ENCODE peak calls at places on chromosomes 16 and 17, in ten cellular contexts. A is heart right ventricle, Y is neuronal stem cell, W is heart left ventricle, F is Panc1, S is MM.1S, O is mammary epithelial cell, C is uterus, U is mesendoderm, J is tibial artery. N is an unnamed sample.

GRCh38 chr16:86306811-86307517 is 203.4 kb upstream of the FOXF1 start:
- DNase-seq in A (no peak), Y (no peak), W (no peak), F (no peak), S (no peak), O (peak; percentile 56), C (no peak), U (no peak), J (no peak), N (no peak)

GRCh38 chr17:28533091-28533670 is 19.2 kb downstream of the UNC119 start:
- DNase-seq in A (no peak), Y (no peak), W (no peak), F (no peak), S (no peak), O (peak; percentile 50), C (no peak), U (no peak), J (no peak), N (no peak)

GRCh38 chr17:68326681-68327080 is 35.4 kb downstream of the ARSG start:
- DNase-seq in A (no peak), Y (no peak), W (no peak), F (no peak), S (no peak), O (peak; percentile 42), C (no peak), U (no peak), J (no peak), N (no peak)

GRCh38 chr17:35727635-35728034 is 3.8 kb upstream of the RASL10B start:
- DNase-seq in A (no peak), Y (no peak), W (no peak), F (no peak), S (no peak), O (no peak), C (no peak), U (no peak), J (no peak), N (no peak)

GRCh38 chr16:15704545-15704987 is 54.5 kb downstream of the NDE1 start:
- DNase-seq in A (peak; percentile 81), Y (peak; percentile 69), W (peak; percentile 73), F (peak; percentile 58), S (peak; percentile 26), O (peak; percentile 29), C (peak; percentile 78), U (peak; percentile 77), J (peak; percentile 83), N (peak; percentile 69)

GRCh38 chr17:75231741-75232464 is 26.4 kb downstream of the NUP85 start:
- DNase-seq in A (no peak), Y (no peak), W (no peak), F (no peak), S (no peak), O (no peak), C (no peak), U (no peak), J (no peak), N (no peak)

GRCh38 chr16:29719063-29719462 is 26.7 kb downstream of the C16orf54 start:
- DNase-seq in A (no peak), Y (no peak), W (no peak), F (no peak), S (no peak), O (no peak), C (no peak), U (no peak), J (no peak), N (no peak)

GRCh38 chr17:34133350-34133749 is 121.7 kb upstream of the CCL2 start:
- DNase-seq in A (peak; percentile 53), Y (no peak), W (peak; percentile 52), F (no peak), S (no peak), O (no peak), C (no peak), U (no peak), J (peak; percentile 16), N (no peak)

GRCh38 chr17:81167638-81168037 is 1.6 kb upstream of the AATK start:
- DNase-seq in A (no peak), Y (no peak), W (no peak), F (no peak), S (no peak), O (no peak), C (no peak), U (no peak), J (no peak), N (peak; percentile 64)

GRCh38 chr16:84228321-84228838 is 11.4 kb downstream of the KCNG4 start:
- DNase-seq in A (peak; percentile 77), Y (peak; percentile 20), W (peak; percentile 73), F (peak; percentile 28), S (no peak), O (peak; percentile 32), C (peak; percentile 71), U (peak; percentile 91), J (peak; percentile 93), N (peak; percentile 46)

GRCh38 chr16:23907903-23908302 is 72.1 kb downstream of the PRKCB start:
- DNase-seq in A (no peak), Y (no peak), W (no peak), F (no peak), S (no peak), O (no peak), C (no peak), U (no peak), J (no peak), N (no peak)

GRCh38 chr17:30503558-30503957 is 26.4 kb downstream of the GOSR1 start:
- DNase-seq in A (no peak), Y (no peak), W (no peak), F (no peak), S (no peak), O (no peak), C (no peak), U (peak; percentile 7), J (no peak), N (no peak)

GRCh38 chr16:74716355-74716754 is 15.7 kb upstream of the MLKL start:
- DNase-seq in A (no peak), Y (no peak), W (no peak), F (no peak), S (no peak), O (no peak), C (no peak), U (no peak), J (no peak), N (no peak)

GRCh38 chr17:82384730-82385429 is 13.3 kb downstream of the UTS2R start:
- DNase-seq in A (peak; percentile 38), Y (no peak), W (peak; percentile 66), F (no peak), S (peak; percentile 27), O (peak; percentile 84), C (no peak), U (peak; percentile 22), J (peak; percentile 85), N (peak; percentile 92)

GRCh38 chr17:82212331-82213250 is at the start of gene CCDC57:
- DNase-seq in A (peak; percentile 75), Y (peak; percentile 77), W (peak; percentile 84), F (no peak), S (peak; percentile 77), O (peak; percentile 73), C (peak; percentile 81), U (peak; percentile 76), J (peak; percentile 87), N (peak; percentile 86)

GRCh38 chr16:83002351-83003334 is 375.9 kb downstream of the CDH13 start:
- DNase-seq in A (no peak), Y (no peak), W (no peak), F (no peak), S (no peak), O (no peak), C (no peak), U (peak; percentile 7), J (no peak), N (peak; percentile 10)

GRCh38 chr17:76357597-76358158 is 4.0 kb upstream of the PRPSAP1 start:
- DNase-seq in A (no peak), Y (no peak), W (no peak), F (no peak), S (no peak), O (no peak), C (no peak), U (no peak), J (no peak), N (no peak)

GRCh38 chr17:68248886-68249872 is 1.3 kb downstream of the AMZ2 start:
- DNase-seq in A (no peak), Y (no peak), W (no peak), F (no peak), S (no peak), O (no peak), C (no peak), U (no peak), J (no peak), N (no peak)

GRCh38 chr17:66950886-66951604 is 13.5 kb upstream of the CACNG4 start:
- DNase-seq in A (no peak), Y (no peak), W (no peak), F (no peak), S (no peak), O (peak; percentile 9), C (no peak), U (peak; percentile 27), J (no peak), N (no peak)
- H3K4me1 ChIP-seq in A (no peaks in the 10 kb centered on the region), Y (peaks cover 15% of the 10 kb centered on the region), W (no peaks in the 10 kb centered on the region), F (peaks cover 42% of the 10 kb centered on the region), S (no peaks in the 10 kb centered on the region), O (peaks cover 38% of the 10 kb centered on the region), C (no peaks in the 10 kb centered on the region), U (peaks cover 7% of the 10 kb centered on the region), J (no peaks in the 10 kb centered on the region), N (no peaks in the 10 kb centered on the region)

GRCh38 chr16:48067388-48067787 is 88.4 kb downstream of the ABCC12 start:
- DNase-seq in A (no peak), Y (no peak), W (no peak), F (no peak), S (no peak), O (no peak), C (no peak), U (no peak), J (no peak), N (no peak)
- H3K4me3 ChIP-seq in A (no peak overlapping the region), Y (no peak overlapping the region), W (no peak overlapping the region), F (no peak overlapping the region), S (no peak overlapping the region), O (no peak overlapping the region), C (no peak overlapping the region), U (no peak overlapping the region), J (no peak overlapping the region), N (no peak overlapping the region)

DNA sequence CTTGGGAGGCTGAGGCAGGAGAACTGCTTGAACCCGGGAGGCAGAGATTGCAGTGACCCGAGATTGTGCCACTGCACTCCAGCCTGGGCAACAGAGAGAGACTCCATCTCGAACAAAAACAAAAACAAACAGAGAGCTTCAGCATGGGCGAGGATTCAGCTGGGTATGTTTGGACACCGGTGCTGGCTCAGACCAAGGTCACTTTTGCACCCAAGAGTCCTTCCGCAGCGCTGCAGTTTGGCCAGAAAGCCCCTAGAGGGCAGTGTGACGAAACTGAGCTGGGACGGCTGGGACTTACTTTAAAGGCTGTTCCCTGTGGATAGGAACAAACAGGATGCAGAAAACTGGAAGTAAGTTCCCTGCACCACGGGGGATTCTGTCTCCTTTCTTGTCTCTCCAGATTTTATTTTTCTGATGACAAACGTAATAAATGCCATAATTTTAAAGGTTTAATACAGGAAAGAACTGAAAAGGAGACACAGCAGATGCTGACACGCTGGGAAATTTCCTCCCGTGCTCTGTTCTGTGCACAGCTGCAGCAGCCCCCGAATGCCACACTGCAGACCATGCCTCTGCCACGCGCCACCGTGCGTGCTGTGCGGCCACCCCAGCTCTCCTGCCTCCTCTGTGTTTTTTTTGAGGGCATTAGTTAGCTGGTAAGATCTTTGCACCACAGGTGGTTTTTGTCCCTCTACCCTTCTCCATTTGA is 25.2 kb upstream of the USP36 start:
- DNase-seq in A (peak; percentile 87), Y (peak; percentile 81), W (peak; percentile 85), F (peak; percentile 71), S (peak; percentile 61), O (peak; percentile 54), C (peak; percentile 86), U (peak; percentile 84), J (peak; percentile 93), N (peak; percentile 94)
- H3K27ac ChIP-seq in A (peak overlapping the region; percentile 28), Y (no peak overlapping the region), W (no peak overlapping the region), F (no peak overlapping the region), S (no peak overlapping the region), O (no peak overlapping the region), C (peak overlapping the region; percentile 92), U (no peak overlapping the region), J (peak overlapping the region; percentile 90), N (no peak overlapping the region)

GRCh38 chr17:40068129-40068581 is 5.4 kb downstream of the THRA start:
- DNase-seq in A (peak; percentile 11), Y (no peak), W (no peak), F (no peak), S (no peak), O (peak; percentile 26), C (no peak), U (no peak), J (no peak), N (no peak)
- H3K4me1 ChIP-seq in A (peaks cover 91% of the 10 kb centered on the region), Y (peaks cover 64% of the 10 kb centered on the region), W (peaks cover 95% of the 10 kb centered on the region), F (peaks cover 74% of the 10 kb centered on the region), S (peaks cover 20% of the 10 kb centered on the region), O (peaks cover 60% of the 10 kb centered on the region), C (peaks cover 34% of the 10 kb centered on the region), U (peaks cover 10% of the 10 kb centered on the region), J (peaks cover 89% of the 10 kb centered on the region), N (peaks cover 72% of the 10 kb centered on the region)

N was measured in pancreas.